ENCODE peak calls at places on chromosomes 7 and 10, in four cellular contexts. E is K562, G is HepG2, Z is GM12878. P is an unnamed sample.
A peak's percentile ranks its signal among the peaks of the same experiment; 100 is the strongest.

GRCh38 chr10:12975266-12975665 is 26.2 kb downstream of the CCDC3 start:
- DNase-seq in E (no peak), G (no peak), Z (no peak), P (peak; percentile 63)

GRCh38 chr10:78779339-78779955 is 289.3 kb upstream of the ZMIZ1 start:
- DNase-seq in E (no peak), G (no peak), Z (no peak), P (no peak)

GRCh38 chr10:130362308-130362761 is 226.1 kb downstream of the GLRX3 start:
- DNase-seq in E (no peak), G (no peak), Z (no peak), P (no peak)

GRCh38 chr10:104824378-104825006 is 183.4 kb downstream of the SORCS3 start:
- DNase-seq in E (no peak), G (no peak), Z (no peak), P (peak; percentile 80)

GRCh38 chr7:46565257-46565656 is 644.2 kb upstream of the IGFBP3 start:
- DNase-seq in E (no peak), G (no peak), Z (no peak), P (no peak)

GRCh38 chr7:158572000-158572828 is 15.4 kb downstream of the PTPRN2 start:
- DNase-seq in E (no peak), G (peak; percentile 27), Z (no peak), P (peak; percentile 34)

GRCh38 chr10:25575343-25575742 is 358.7 kb upstream of the MYO3A start:
- DNase-seq in E (no peak), G (no peak), Z (no peak), P (peak; percentile 23)

GRCh38 chr7:47672267-47672920 is 90.5 kb upstream of the TNS3 start:
- DNase-seq in E (no peak), G (no peak), Z (no peak), P (no peak)

GRCh38 chr7:144830811-144831210 is 5.0 kb downstream of the TPK1 start:
- DNase-seq in E (no peak), G (no peak), Z (no peak), P (no peak)

GRCh38 chr7:106450716-106451115 is 165.9 kb upstream of the NAMPT start:
- DNase-seq in E (no peak), G (no peak), Z (no peak), P (no peak)

GRCh38 chr10:69497611-69498390 is 46.5 kb downstream of the TSPAN15 start:
- DNase-seq in E (no peak), G (no peak), Z (no peak), P (no peak)

GRCh38 chr7:92244803-92245486 is 769 bp downstream of the KRIT1 start:
- DNase-seq in E (no peak), G (no peak), Z (no peak), P (no peak)

GRCh38 chr10:8042864-8043568 is 11.5 kb upstream of the GATA3 start:
- DNase-seq in E (no peak), G (no peak), Z (no peak), P (peak; percentile 58)

GRCh38 chr10:7788640-7789335 is 811 bp downstream of the ATP5F1C start:
- DNase-seq in E (peak; percentile 18), G (peak; percentile 28), Z (no peak), P (peak; percentile 8)

GRCh38 chr10:60896033-60896432 is 48.0 kb downstream of the RHOBTB1 start:
- DNase-seq in E (no peak), G (no peak), Z (no peak), P (no peak)

GRCh38 chr10:128268015-128268722 is 141.9 kb upstream of the MKI67 start:
- DNase-seq in E (peak; percentile 38), G (peak; percentile 33), Z (no peak), P (peak; percentile 95)

GRCh38 chr10:77355844-77356243 is 281.8 kb downstream of the KCNMA1 start:
- DNase-seq in E (no peak), G (no peak), Z (no peak), P (no peak)

GRCh38 chr10:59830601-59831259 is 75.6 kb downstream of the CCDC6 start:
- DNase-seq in E (peak; percentile 76), G (peak; percentile 38), Z (no peak), P (peak; percentile 87)

GRCh38 chr7:43639858-43640491 is 57.1 kb downstream of the STK17A start:
- DNase-seq in E (no peak), G (peak; percentile 98), Z (no peak), P (no peak)

GRCh38 chr7:138941545-138941944 is 39.6 kb downstream of the KIAA1549 start:
- DNase-seq in E (no peak), G (no peak), Z (no peak), P (no peak)

GRCh38 chr10:6138456-6138855 is 49.6 kb downstream of the RBM17 start:
- DNase-seq in E (no peak), G (no peak), Z (no peak), P (no peak)
- TF ChIP-seq JUNB in E (no peak), G (no peak), Z (no peak), P (no peak)

GRCh38 chr10:112672706-112673105 is 225.7 kb downstream of the VTI1A start:
- DNase-seq in E (no peak), G (no peak), Z (no peak), P (no peak)
- H3K36me3 ChIP-seq in E (no peaks in the 10 kb centered on the region), G (no peaks in the 10 kb centered on the region), Z (no peaks in the 10 kb centered on the region), P (no peaks in the 10 kb centered on the region)

DNA sequence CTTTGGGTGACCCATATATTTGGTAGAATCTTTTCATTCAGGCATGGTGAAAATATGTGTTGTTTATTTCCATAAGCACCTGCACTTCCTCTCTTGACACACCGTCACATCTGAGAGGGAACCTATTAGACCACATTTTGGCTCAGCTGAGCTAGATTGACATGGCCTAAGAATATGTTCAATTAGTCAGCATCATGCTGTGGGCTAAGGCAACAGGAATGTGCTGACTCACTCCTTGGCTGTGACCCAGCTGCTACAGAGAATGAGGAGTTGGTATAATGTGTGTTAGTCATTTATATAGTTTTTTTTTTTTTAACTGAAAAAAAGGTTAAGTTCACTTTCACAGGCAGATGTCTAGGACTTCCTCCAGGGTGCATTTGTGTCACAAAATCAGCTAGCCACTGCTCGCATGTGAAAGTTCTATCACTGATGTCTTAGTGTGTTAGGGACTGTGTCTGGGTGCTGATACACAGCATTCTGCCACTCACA is 180.6 kb downstream of the SEMA3E start:
- DNase-seq in E (peak; percentile 10), G (peak; percentile 26), Z (peak; percentile 83), P (peak; percentile 83)
- TF ChIP-seq JUNB in E (no peak), G (no peak), Z (peak; percentile 82), P (no peak)

GRCh38 chr10:110863956-110864355 is 7.8 kb upstream of the PDCD4 start:
- DNase-seq in E (no peak), G (no peak), Z (no peak), P (no peak)

GRCh38 chr10:110864662-110865140 is 7.0 kb upstream of the PDCD4 start:
- DNase-seq in E (no peak), G (no peak), Z (peak; percentile 97), P (no peak)

GRCh38 chr10:110861930-110862677 is 9.6 kb upstream of the PDCD4 start:
- DNase-seq in E (no peak), G (no peak), Z (no peak), P (no peak)

GRCh38 chr10:110862961-110863360 is 8.8 kb upstream of the PDCD4 start:
- DNase-seq in E (no peak), G (no peak), Z (no peak), P (no peak)

GRCh38 chr10:110863361-110863760 is 8.4 kb upstream of the PDCD4 start:
- DNase-seq in E (no peak), G (no peak), Z (no peak), P (no peak)
- H3K36me3 ChIP-seq in E (no peaks in the 10 kb centered on the region), G (no peaks in the 10 kb centered on the region), Z (no peaks in the 10 kb centered on the region), P (no peaks in the 10 kb centered on the region)

GRCh38 chr10:133568287-133568614 is 2.9 kb upstream of the SYCE1 start:
- DNase-seq in E (no peak), G (no peak), Z (no peak), P (peak; percentile 24)
- TF ChIP-seq JUNB in E (no peak), G (no peak), Z (no peak), P (no peak)

GRCh38 chr10:124830445-124830844 is 28.8 kb downstream of the ABRAXAS2 start:
- DNase-seq in E (no peak), G (no peak), Z (no peak), P (no peak)
- H3K36me3 ChIP-seq in E (peaks cover 74% of the 10 kb centered on the region), G (peaks cover 19% of the 10 kb centered on the region), Z (peaks cover 11% of the 10 kb centered on the region), P (peaks cover 43% of the 10 kb centered on the region)

DNA sequence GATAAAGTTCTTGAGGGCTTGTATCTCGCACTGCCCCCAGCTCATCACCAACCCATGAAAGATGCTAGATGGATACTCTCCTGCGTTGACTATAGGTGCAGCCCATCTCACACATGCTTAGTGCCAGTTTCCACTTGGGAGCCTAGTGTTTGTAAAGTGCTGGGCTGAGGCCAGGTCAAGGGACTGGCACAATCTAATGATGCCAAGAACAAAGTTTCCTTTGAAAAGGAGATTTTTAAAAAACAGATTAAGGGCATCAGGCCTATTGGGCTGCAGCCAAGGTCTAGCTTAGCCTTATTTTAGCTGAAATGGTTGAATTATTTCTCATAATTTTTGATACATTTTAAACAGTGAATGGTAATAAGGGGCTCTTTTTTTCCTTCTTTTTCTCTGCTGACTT is 259.0 kb downstream of the ADRA2A start:
- DNase-seq in E (no peak), G (no peak), Z (no peak), P (no peak)
- TF ChIP-seq JUNB in E (no peak), G (no peak), Z (no peak), P (no peak)

DNA sequence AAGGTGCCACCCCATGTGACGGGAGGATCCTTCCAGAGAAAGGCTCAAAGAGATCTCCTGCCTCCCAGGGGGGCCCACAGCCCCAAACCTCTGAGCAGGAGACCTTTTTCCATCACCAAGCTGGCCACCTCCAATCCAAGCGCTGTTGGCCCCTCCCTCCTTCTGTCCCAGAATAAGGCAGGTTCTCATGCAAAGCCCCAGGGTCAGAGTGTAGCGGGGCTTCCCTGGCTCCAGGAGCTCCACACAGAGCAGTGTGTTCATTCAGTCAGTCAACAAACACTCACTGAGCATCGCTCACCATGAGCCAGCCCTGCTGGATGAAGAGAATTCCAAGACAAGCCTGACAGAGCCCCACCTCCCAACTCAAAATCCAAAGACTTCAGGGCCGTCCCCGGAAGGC is 39.0 kb downstream of the TNRC18 start:
- DNase-seq in E (no peak), G (no peak), Z (no peak), P (no peak)
- H3K36me3 ChIP-seq in E (peaks cover 18% of the 10 kb centered on the region), G (peaks cover 25% of the 10 kb centered on the region), Z (peaks cover 7% of the 10 kb centered on the region), P (no peaks in the 10 kb centered on the region)